ENCODE peak calls at places on chromosomes 7 and 10, in seven cellular contexts. One of them, this sample, is unnamed.

GRCh38 chr10:88243847-88244730 is 339.0 kb downstream of the RNLS start:
- DNase-seq in epithelial cell of proximal tubule: no peak
- DNase-seq in tibial artery: peak; percentile 72
- DNase-seq in lower lobe of right lung: peak; percentile 46
- DNase-seq in WERI-Rb-1: no peak
- DNase-seq in SK-N-SH: peak; percentile 76
- DNase-seq in PC-9: no peak
- DNase-seq in this sample: no peak

GRCh38 chr10:122490786-122491680 is 29.7 kb downstream of the HTRA1 start:
- DNase-seq in lower lobe of right lung: no peak
- DNase-seq in PC-9: no peak
- DNase-seq in tibial artery: peak; percentile 82
- DNase-seq in epithelial cell of proximal tubule: no peak
- DNase-seq in WERI-Rb-1: no peak
- DNase-seq in SK-N-SH: no peak
- DNase-seq in this sample: no peak

GRCh38 chr7:98211676-98212531 is 665 bp downstream of the BHLHA15 start:
- DNase-seq in epithelial cell of proximal tubule: no peak
- DNase-seq in PC-9: no peak
- DNase-seq in tibial artery: peak; percentile 64
- DNase-seq in WERI-Rb-1: no peak
- DNase-seq in lower lobe of right lung: peak; percentile 47
- DNase-seq in SK-N-SH: peak; percentile 60
- DNase-seq in this sample: peak; percentile 43

GRCh38 chr10:71683301-71683700 is 36.3 kb downstream of the C10orf105 start:
- DNase-seq in epithelial cell of proximal tubule: no peak
- DNase-seq in PC-9: no peak
- DNase-seq in tibial artery: no peak
- DNase-seq in lower lobe of right lung: no peak
- DNase-seq in WERI-Rb-1: peak; percentile 61
- DNase-seq in SK-N-SH: no peak
- DNase-seq in this sample: no peak

GRCh38 chr7:137626469-137627067 is 220.2 kb downstream of the DGKI start:
- DNase-seq in tibial artery: no peak
- DNase-seq in PC-9: no peak
- DNase-seq in lower lobe of right lung: no peak
- DNase-seq in epithelial cell of proximal tubule: no peak
- DNase-seq in WERI-Rb-1: peak; percentile 69
- DNase-seq in SK-N-SH: peak; percentile 41
- DNase-seq in this sample: peak; percentile 45

GRCh38 chr7:55086413-55087201 is 67.8 kb downstream of the EGFR start:
- DNase-seq in tibial artery: no peak
- DNase-seq in PC-9: peak; percentile 65
- DNase-seq in lower lobe of right lung: no peak
- DNase-seq in epithelial cell of proximal tubule: peak; percentile 76
- DNase-seq in SK-N-SH: peak; percentile 57
- DNase-seq in WERI-Rb-1: no peak
- DNase-seq in this sample: no peak

GRCh38 chr10:96705134-96705533 is 15.2 kb downstream of the PIK3AP1 start:
- DNase-seq in lower lobe of right lung: no peak
- DNase-seq in WERI-Rb-1: no peak
- DNase-seq in SK-N-SH: no peak
- DNase-seq in tibial artery: no peak
- DNase-seq in epithelial cell of proximal tubule: no peak
- DNase-seq in PC-9: no peak
- DNase-seq in this sample: no peak

GRCh38 chr7:90728568-90728967 is 132.4 kb downstream of the CDK14 start:
- DNase-seq in tibial artery: no peak
- DNase-seq in WERI-Rb-1: no peak
- DNase-seq in PC-9: no peak
- DNase-seq in SK-N-SH: no peak
- DNase-seq in epithelial cell of proximal tubule: no peak
- DNase-seq in lower lobe of right lung: no peak
- DNase-seq in this sample: no peak

GRCh38 chr10:124035928-124036558 is 57.4 kb downstream of the CHST15 start:
- DNase-seq in SK-N-SH: no peak
- DNase-seq in tibial artery: no peak
- DNase-seq in lower lobe of right lung: peak; percentile 88
- DNase-seq in WERI-Rb-1: no peak
- DNase-seq in epithelial cell of proximal tubule: no peak
- DNase-seq in PC-9: no peak
- DNase-seq in this sample: peak; percentile 35

GRCh38 chr7:22713463-22713862 is 13.5 kb upstream of the IL6 start:
- DNase-seq in epithelial cell of proximal tubule: no peak
- DNase-seq in PC-9: peak; percentile 19
- DNase-seq in tibial artery: no peak
- DNase-seq in WERI-Rb-1: no peak
- DNase-seq in lower lobe of right lung: no peak
- DNase-seq in SK-N-SH: no peak
- DNase-seq in this sample: no peak

GRCh38 chr7:23105086-23105643 is 420 bp upstream of the KLHL7 start:
- DNase-seq in tibial artery: no peak
- DNase-seq in epithelial cell of proximal tubule: no peak
- DNase-seq in WERI-Rb-1: no peak
- DNase-seq in SK-N-SH: no peak
- DNase-seq in PC-9: no peak
- DNase-seq in lower lobe of right lung: no peak
- DNase-seq in this sample: no peak

GRCh38 chr7:2248984-2249694 is 7.1 kb downstream of the NUDT1 start:
- DNase-seq in tibial artery: peak; percentile 86
- DNase-seq in epithelial cell of proximal tubule: no peak
- DNase-seq in SK-N-SH: peak; percentile 61
- DNase-seq in lower lobe of right lung: peak; percentile 70
- DNase-seq in WERI-Rb-1: no peak
- DNase-seq in PC-9: peak; percentile 95
- DNase-seq in this sample: no peak

GRCh38 chr10:24727811-24728210 is 4.1 kb upstream of the ARHGAP21 start:
- DNase-seq in SK-N-SH: no peak
- DNase-seq in tibial artery: no peak
- DNase-seq in WERI-Rb-1: no peak
- DNase-seq in lower lobe of right lung: no peak
- DNase-seq in epithelial cell of proximal tubule: no peak
- DNase-seq in PC-9: no peak
- DNase-seq in this sample: no peak

GRCh38 chr7:85135931-85136330 is 50.9 kb downstream of the SEMA3D start:
- DNase-seq in tibial artery: no peak
- DNase-seq in lower lobe of right lung: no peak
- DNase-seq in PC-9: no peak
- DNase-seq in SK-N-SH: no peak
- DNase-seq in epithelial cell of proximal tubule: no peak
- DNase-seq in WERI-Rb-1: no peak
- DNase-seq in this sample: no peak

GRCh38 chr7:155944901-155945300 is 132.6 kb upstream of the SHH start:
- DNase-seq in epithelial cell of proximal tubule: no peak
- DNase-seq in PC-9: no peak
- DNase-seq in lower lobe of right lung: no peak
- DNase-seq in tibial artery: no peak
- DNase-seq in WERI-Rb-1: no peak
- DNase-seq in SK-N-SH: no peak
- DNase-seq in this sample: peak; percentile 12

GRCh38 chr7:40077849-40078248 is 56.6 kb downstream of the MPLKIP start:
- DNase-seq in lower lobe of right lung: no peak
- DNase-seq in epithelial cell of proximal tubule: no peak
- DNase-seq in tibial artery: no peak
- DNase-seq in PC-9: no peak
- DNase-seq in WERI-Rb-1: no peak
- DNase-seq in SK-N-SH: no peak
- DNase-seq in this sample: no peak

GRCh38 chr7:131106681-131107342 is 220.9 kb upstream of the MKLN1 start:
- DNase-seq in lower lobe of right lung: peak; percentile 65
- DNase-seq in SK-N-SH: peak; percentile 81
- DNase-seq in epithelial cell of proximal tubule: no peak
- DNase-seq in tibial artery: peak; percentile 81
- DNase-seq in WERI-Rb-1: peak; percentile 30
- DNase-seq in PC-9: no peak
- DNase-seq in this sample: peak; percentile 50

GRCh38 chr7:14376711-14377110 is 387.2 kb upstream of the ETV1 start:
- DNase-seq in lower lobe of right lung: no peak
- DNase-seq in SK-N-SH: no peak
- DNase-seq in epithelial cell of proximal tubule: no peak
- DNase-seq in PC-9: no peak
- DNase-seq in WERI-Rb-1: no peak
- DNase-seq in tibial artery: no peak
- DNase-seq in this sample: no peak

GRCh38 chr7:127943541-127944521 is 87.4 kb downstream of the LRRC4 start:
- DNase-seq in lower lobe of right lung: no peak
- DNase-seq in PC-9: no peak
- DNase-seq in WERI-Rb-1: peak; percentile 92
- DNase-seq in epithelial cell of proximal tubule: no peak
- DNase-seq in SK-N-SH: peak; percentile 22
- DNase-seq in tibial artery: no peak
- DNase-seq in this sample: no peak

GRCh38 chr7:157498690-157499089 is 161.9 kb downstream of the DNAJB6 start:
- DNase-seq in tibial artery: no peak
- DNase-seq in lower lobe of right lung: no peak
- DNase-seq in epithelial cell of proximal tubule: no peak
- DNase-seq in SK-N-SH: no peak
- DNase-seq in PC-9: no peak
- DNase-seq in WERI-Rb-1: no peak
- DNase-seq in this sample: no peak

GRCh38 chr7:2633538-2634264 is 1.9 kb downstream of the TTYH3 start:
- DNase-seq in lower lobe of right lung: no peak
- DNase-seq in epithelial cell of proximal tubule: no peak
- DNase-seq in SK-N-SH: peak; percentile 65
- DNase-seq in tibial artery: peak; percentile 91
- DNase-seq in PC-9: peak; percentile 71
- DNase-seq in WERI-Rb-1: no peak
- DNase-seq in this sample: no peak

DNA sequence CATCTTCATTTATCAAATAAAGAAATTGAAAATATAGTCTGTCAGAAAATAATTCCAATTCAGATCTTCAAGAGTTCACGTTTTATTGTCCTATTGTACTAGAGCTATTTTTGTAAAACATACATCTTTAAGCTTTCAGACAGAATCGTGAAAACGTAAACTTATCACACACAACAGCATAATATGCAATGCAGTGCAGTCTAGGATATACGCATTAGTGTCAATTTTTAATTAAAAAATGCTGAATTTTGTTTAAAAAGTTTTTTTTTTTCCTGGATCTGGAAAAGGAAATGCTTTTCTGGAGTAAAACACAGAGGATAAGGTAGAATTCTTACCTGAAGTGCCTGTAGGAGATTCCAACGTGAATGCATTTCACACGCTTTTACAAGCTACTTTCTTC is 458.2 kb upstream of the KLF6 start:
- DNase-seq in PC-9: no peak
- DNase-seq in SK-N-SH: no peak
- DNase-seq in epithelial cell of proximal tubule: no peak
- DNase-seq in lower lobe of right lung: no peak
- DNase-seq in WERI-Rb-1: no peak
- DNase-seq in tibial artery: no peak
- DNase-seq in this sample: no peak
- H3K4me3 ChIP-seq in PC-9: peak overlapping the region; percentile 27
- H3K4me3 ChIP-seq in SK-N-SH: peak overlapping the region; percentile 36
- H3K4me3 ChIP-seq in epithelial cell of proximal tubule: no peak overlapping the region
- H3K4me3 ChIP-seq in lower lobe of right lung: peak overlapping the region; percentile 22
- H3K4me3 ChIP-seq in WERI-Rb-1: no peak overlapping the region
- H3K4me3 ChIP-seq in tibial artery: peak overlapping the region; percentile 53
- H3K4me3 ChIP-seq in this sample: no peak overlapping the region

DNA sequence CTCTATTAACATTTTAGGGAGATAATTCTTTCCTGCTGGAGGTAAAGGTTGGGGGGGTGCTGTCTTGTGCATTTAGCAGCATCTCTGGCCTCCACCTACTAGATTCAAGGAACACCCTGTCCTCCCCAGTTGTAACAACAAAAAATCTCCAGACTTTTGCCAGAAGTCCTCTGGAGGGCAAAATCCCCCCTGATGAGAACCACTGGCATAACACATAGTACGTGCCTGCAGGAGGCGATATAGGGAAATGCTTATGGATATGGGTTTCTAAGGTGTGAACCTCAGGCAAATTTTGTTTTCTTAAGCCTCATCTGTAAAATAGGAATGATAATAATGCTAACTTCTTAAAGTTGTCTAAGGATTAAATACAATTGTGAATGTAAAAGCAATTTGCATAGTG is 2.9 kb upstream of the OSBPL3 start:
- DNase-seq in epithelial cell of proximal tubule: no peak
- DNase-seq in WERI-Rb-1: peak; percentile 39
- DNase-seq in lower lobe of right lung: no peak
- DNase-seq in tibial artery: no peak
- DNase-seq in SK-N-SH: no peak
- DNase-seq in PC-9: peak; percentile 35
- DNase-seq in this sample: no peak
- TF ChIP-seq CTCF in epithelial cell of proximal tubule: peak; percentile 63
- TF ChIP-seq CTCF in WERI-Rb-1: peak; percentile 35
- TF ChIP-seq CTCF in lower lobe of right lung: no peak
- TF ChIP-seq CTCF in tibial artery: no peak
- TF ChIP-seq CTCF in SK-N-SH: peak; percentile 61
- TF ChIP-seq CTCF in PC-9: peak; percentile 53
- TF ChIP-seq CTCF in this sample: peak; percentile 34

DNA sequence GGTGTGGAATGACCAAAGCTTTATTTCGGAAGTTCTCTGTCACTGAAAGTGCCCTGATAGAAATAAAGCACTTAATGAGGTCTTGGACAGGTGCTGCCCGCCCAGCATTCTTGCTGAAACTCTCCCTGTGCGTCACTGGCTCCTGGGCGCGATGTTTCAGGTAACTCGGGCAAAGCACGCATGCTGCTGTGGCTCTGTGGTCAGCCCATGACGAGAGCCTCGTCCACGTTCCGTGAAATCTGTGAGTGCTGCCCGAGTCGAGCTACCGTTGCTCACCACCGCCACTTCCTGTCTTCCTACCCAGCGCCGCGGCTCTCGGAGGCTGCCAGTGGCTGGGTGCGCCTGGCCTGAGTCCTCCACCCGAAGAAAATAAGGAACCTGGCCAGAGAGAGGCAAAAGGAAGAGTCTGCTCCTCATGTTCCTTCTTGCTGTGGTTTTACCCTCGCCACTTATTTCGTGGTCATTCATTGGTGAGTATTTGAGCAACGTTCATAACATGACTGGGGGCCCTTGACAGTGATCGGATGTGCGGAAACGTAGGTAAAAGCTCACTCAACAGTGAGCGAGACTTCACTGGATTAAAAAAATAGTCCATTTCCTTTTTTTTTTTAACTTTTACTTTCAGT is 95.5 kb downstream of the MAP3K8 start:
- DNase-seq in lower lobe of right lung: peak; percentile 91
- DNase-seq in PC-9: no peak
- DNase-seq in tibial artery: peak; percentile 82
- DNase-seq in WERI-Rb-1: no peak
- DNase-seq in epithelial cell of proximal tubule: no peak
- DNase-seq in SK-N-SH: no peak
- DNase-seq in this sample: no peak
- H3K4me3 ChIP-seq in lower lobe of right lung: peak overlapping the region; percentile 29
- H3K4me3 ChIP-seq in PC-9: no peak overlapping the region
- H3K4me3 ChIP-seq in tibial artery: no peak overlapping the region
- H3K4me3 ChIP-seq in WERI-Rb-1: no peak overlapping the region
- H3K4me3 ChIP-seq in epithelial cell of proximal tubule: no peak overlapping the region
- H3K4me3 ChIP-seq in SK-N-SH: no peak overlapping the region
- H3K4me3 ChIP-seq in this sample: no peak overlapping the region

DNA sequence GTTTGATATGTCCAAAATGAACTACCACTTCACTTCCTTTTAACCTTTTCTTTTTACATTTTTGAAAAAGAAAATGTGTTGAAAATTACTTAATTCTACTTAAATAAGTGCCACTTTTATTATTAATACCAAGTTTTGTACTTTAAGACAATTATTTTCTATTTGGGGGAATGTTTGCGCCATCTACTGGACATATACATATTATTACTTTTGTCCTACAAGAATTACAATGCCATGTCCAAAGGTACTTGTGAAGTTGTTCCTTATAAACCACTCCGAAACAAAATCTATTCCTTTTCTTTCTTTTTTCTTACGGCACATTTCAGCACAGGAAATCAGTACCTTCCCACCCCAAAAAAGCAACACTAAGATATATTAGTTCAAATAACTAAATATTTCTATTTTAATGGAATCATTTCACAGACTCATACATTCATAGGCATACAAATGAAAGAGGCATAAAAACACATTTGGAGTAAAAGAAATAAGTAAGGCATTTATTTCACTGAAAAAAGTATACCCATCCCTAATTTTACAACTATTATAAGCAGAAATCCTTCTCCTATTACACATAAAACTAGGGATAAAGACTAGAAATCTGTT is 169.9 kb downstream of the RNF133 start:
- DNase-seq in PC-9: peak; percentile 49
- DNase-seq in epithelial cell of proximal tubule: no peak
- DNase-seq in lower lobe of right lung: no peak
- DNase-seq in SK-N-SH: peak; percentile 17
- DNase-seq in tibial artery: no peak
- DNase-seq in WERI-Rb-1: no peak
- DNase-seq in this sample: no peak
- TF ChIP-seq CTCF in PC-9: peak; percentile 78
- TF ChIP-seq CTCF in epithelial cell of proximal tubule: peak; percentile 53
- TF ChIP-seq CTCF in lower lobe of right lung: peak; percentile 53
- TF ChIP-seq CTCF in SK-N-SH: peak; percentile 94
- TF ChIP-seq CTCF in tibial artery: peak; percentile 45
- TF ChIP-seq CTCF in WERI-Rb-1: no peak
- TF ChIP-seq CTCF in this sample: peak; percentile 52